ENCODE peak calls at places on chromosomes 12 and 14, in ten cellular contexts. X is tibial nerve; S is GM23338; Z is left lung; Q is neural progenitor cell; P is mammary epithelial cell; F is brain microvascular endothelial cell; W is breast epithelium; A is IMR-90; D is CD4-positive, alpha-beta T cell. H is an unnamed sample.

GRCh38 chr14:53663709-53664108 is 292.9 kb downstream of the BMP4 start:
- DNase-seq in X (no peak), S (peak), Z (no peak), Q (peak), P (no peak), F (peak), W (no peak), A (peak), D (no peak), H (no peak)

GRCh38 chr14:24329736-24330135 is 5.1 kb downstream of the ADCY4 start:
- DNase-seq in X (peak), S (no peak), Z (peak), Q (no peak), P (no peak), F (no peak), W (no peak), A (no peak), D (peak), H (no peak)

GRCh38 chr12:30696486-30696885 is 817 bp upstream of the IPO8 start:
- DNase-seq in X (no peak), S (peak), Z (peak), Q (peak), P (no peak), F (no peak), W (no peak), A (no peak), D (no peak), H (no peak)

GRCh38 chr14:51185180-51185579 is 54.9 kb upstream of the TMX1 start:
- DNase-seq in X (no peak), S (no peak), Z (no peak), Q (no peak), P (no peak), F (no peak), W (no peak), A (no peak), D (no peak), H (no peak)

GRCh38 chr12:43893670-43894069 is 57.8 kb downstream of the TMEM117 start:
- DNase-seq in X (no peak), S (no peak), Z (no peak), Q (no peak), P (peak), F (peak), W (no peak), A (peak), D (no peak), H (no peak)

GRCh38 chr12:6827982-6828670 is at the start of gene P3H3:
- DNase-seq in X (no peak), S (peak), Z (no peak), Q (peak), P (no peak), F (peak), W (no peak), A (peak), D (no peak), H (no peak)

GRCh38 chr12:56622535-56622934 is 7.6 kb downstream of the BAZ2A start:
- DNase-seq in X (no peak), S (no peak), Z (no peak), Q (no peak), P (no peak), F (no peak), W (no peak), A (no peak), D (no peak), H (no peak)

GRCh38 chr12:24048446-24048845 is 99.0 kb upstream of the SOX5 start:
- DNase-seq in X (no peak), S (no peak), Z (no peak), Q (no peak), P (no peak), F (no peak), W (no peak), A (no peak), D (no peak), H (no peak)

GRCh38 chr12:12723681-12724420 is 6.7 kb downstream of the CDKN1B start:
- DNase-seq in X (peak), S (peak), Z (peak), Q (peak), P (peak), F (no peak), W (no peak), A (peak), D (peak), H (no peak)

GRCh38 chr12:96233941-96234461 is 39.8 kb downstream of the ELK3 start:
- DNase-seq in X (peak), S (no peak), Z (peak), Q (no peak), P (peak), F (no peak), W (peak), A (peak), D (no peak), H (no peak)

GRCh38 chr12:1858456-1858855 is 38.1 kb downstream of the LRTM2 start:
- DNase-seq in X (no peak), S (no peak), Z (no peak), Q (no peak), P (no peak), F (no peak), W (no peak), A (no peak), D (no peak), H (no peak)

GRCh38 chr12:96336489-96336888 is 63.8 kb downstream of the CDK17 start:
- DNase-seq in X (no peak), S (no peak), Z (no peak), Q (no peak), P (no peak), F (no peak), W (no peak), A (no peak), D (no peak), H (no peak)

GRCh38 chr12:94929780-94930179 is 73.7 kb downstream of the NDUFA12 start:
- DNase-seq in X (no peak), S (no peak), Z (no peak), Q (no peak), P (no peak), F (no peak), W (no peak), A (no peak), D (no peak), H (no peak)

GRCh38 chr14:21234112-21234511 is 35.1 kb downstream of the HNRNPC start:
- DNase-seq in X (no peak), S (no peak), Z (no peak), Q (no peak), P (no peak), F (no peak), W (no peak), A (no peak), D (no peak), H (no peak)

GRCh38 chr14:21238823-21239518 is 30.3 kb downstream of the HNRNPC start:
- DNase-seq in X (no peak), S (no peak), Z (no peak), Q (no peak), P (no peak), F (no peak), W (no peak), A (no peak), D (no peak), H (no peak)

GRCh38 chr14:21233457-21234076 is 35.7 kb downstream of the HNRNPC start:
- DNase-seq in X (no peak), S (peak), Z (no peak), Q (peak), P (no peak), F (no peak), W (no peak), A (no peak), D (no peak), H (no peak)

GRCh38 chr14:21240417-21240816 is 28.8 kb downstream of the HNRNPC start:
- DNase-seq in X (no peak), S (no peak), Z (no peak), Q (no peak), P (no peak), F (no peak), W (no peak), A (no peak), D (no peak), H (no peak)

DNA sequence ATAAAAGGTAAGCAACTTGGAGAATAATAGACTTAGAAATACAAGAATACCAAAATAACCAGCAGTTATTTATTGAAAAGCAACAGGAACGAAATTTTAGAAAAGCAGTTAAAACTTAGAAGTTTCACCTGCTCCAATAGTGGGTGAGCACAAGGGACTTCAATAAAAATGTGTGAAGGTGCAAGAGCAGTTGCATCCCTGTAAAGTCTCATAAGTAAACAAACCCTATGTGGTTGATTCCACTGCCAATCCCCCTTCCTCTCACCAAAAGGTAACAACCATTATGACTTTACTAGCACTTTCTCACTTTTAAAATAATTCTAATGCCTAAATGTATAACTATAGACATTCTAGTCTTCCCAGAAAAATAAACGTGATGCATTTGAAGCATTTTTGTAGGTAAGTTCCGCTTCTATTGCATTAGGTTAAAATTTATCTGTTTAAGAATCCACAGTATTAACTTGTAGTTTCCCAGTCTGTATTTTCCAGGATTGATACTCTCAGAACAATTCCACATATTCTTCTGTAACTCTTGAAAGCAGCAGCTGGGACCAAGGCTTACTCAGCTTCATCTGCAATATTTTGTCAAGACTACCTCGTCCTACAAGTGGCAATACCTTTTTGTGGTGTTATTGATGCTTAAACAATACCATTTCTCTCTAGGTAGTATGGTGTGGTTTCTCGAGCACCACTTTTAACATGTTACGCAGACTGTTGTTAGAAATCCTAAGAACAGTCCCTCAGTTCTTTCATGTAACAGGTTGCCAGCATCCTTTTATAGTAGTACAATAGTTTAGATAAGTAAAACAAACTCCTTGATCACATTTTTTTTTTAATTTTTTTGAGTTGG is 32.1 kb downstream of the HNRNPC start:
- DNase-seq in X (no peak), S (no peak), Z (no peak), Q (no peak), P (no peak), F (no peak), W (no peak), A (no peak), D (no peak), H (no peak)
- H3K27ac ChIP-seq in X (no peak), S (peak), Z (no peak), Q (peak), P (no peak), F (no peak), W (no peak), A (no peak), D (no peak), H (no peak)

DNA sequence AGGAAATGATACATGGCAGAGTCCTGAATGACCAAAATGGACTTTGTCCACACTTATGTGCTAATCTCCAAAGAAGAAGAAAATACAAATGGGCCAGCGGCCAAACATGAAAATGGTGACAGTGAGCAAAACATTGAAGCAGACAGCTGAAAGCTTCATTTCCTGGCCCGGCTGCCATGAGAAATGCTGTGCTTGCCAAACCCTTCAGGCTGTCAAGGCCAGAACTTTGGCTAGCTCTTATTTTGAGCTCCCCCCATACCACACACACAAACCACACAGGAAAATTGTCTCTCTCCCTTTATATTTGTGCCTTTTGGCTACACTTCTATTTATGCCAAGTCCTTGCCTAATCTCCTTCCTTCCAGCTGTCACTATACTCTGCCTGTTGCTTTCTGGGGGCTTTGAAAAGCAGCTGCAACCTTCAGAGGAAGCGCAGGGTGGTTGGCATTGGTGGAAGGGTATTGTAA is 323.8 kb downstream of the RAD51B start:
- DNase-seq in X (peak), S (no peak), Z (no peak), Q (no peak), P (no peak), F (no peak), W (peak), A (peak), D (no peak), H (no peak)
- H3K27ac ChIP-seq in X (peak), S (no peak), Z (peak), Q (no peak), P (peak), F (no peak), W (peak), A (peak), D (no peak), H (peak)

DNA sequence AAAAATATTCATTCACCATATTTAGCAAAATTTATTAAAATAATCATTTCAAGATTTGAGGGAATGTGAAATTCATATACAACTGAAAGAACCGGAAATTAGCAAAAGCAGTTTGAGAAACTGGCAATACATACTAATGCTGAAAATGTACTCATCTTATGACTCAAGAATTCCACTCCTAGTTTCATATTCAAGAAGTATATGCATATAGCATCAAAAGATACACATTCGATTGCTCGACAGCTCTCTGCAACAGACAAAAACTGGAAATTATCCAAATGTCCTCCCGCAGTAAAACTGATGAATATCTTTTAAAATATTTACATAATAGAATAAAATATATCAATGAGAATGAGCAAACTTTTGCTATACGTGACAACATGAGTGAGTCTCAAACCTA is 189.2 kb upstream of the MGAT4C start:
- DNase-seq in X (no peak), S (no peak), Z (no peak), Q (no peak), P (no peak), F (no peak), W (no peak), A (peak), D (no peak), H (no peak)
- H3K27ac ChIP-seq in X (no peak), S (no peak), Z (no peak), Q (no peak), P (no peak), F (no peak), W (no peak), A (no peak), D (no peak), H (no peak)

DNA sequence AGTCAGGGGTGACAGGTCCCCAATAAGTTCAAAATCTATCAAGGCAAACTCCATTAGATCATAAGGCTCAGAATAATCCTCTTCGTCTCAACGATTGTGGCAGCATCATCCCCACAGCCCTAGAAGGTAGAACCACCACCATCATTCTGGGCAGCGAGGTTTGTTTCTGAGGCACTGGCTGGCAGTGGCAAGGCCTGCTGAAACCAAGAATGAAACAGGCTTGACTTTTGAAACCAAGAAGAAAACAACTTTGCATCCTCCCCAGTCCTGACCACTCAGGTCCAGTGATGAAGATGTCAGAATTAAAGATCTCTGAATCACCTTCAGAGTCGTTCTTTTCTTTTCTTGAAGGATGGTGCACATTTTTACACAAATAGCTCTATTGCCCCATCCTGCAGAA is 152.6 kb upstream of the SYT1 start:
- DNase-seq in X (no peak), S (no peak), Z (no peak), Q (no peak), P (no peak), F (no peak), W (no peak), A (no peak), D (no peak), H (no peak)
- H3K27ac ChIP-seq in X (no peak), S (no peak), Z (no peak), Q (no peak), P (no peak), F (no peak), W (no peak), A (no peak), D (no peak), H (no peak)

GRCh38 chr14:22088614-22089359 is 415.2 kb upstream of the OR4E1 start:
- DNase-seq in X (no peak), S (no peak), Z (no peak), Q (no peak), P (peak), F (peak), W (no peak), A (peak), D (no peak), H (no peak)
- H3K27ac ChIP-seq in X (peak), S (no peak), Z (no peak), Q (no peak), P (no peak), F (no peak), W (no peak), A (no peak), D (no peak), H (no peak)

GRCh38 chr14:31881531-31882310 is 195.4 kb upstream of the ARHGAP5 start:
- DNase-seq in X (no peak), S (no peak), Z (no peak), Q (no peak), P (peak), F (no peak), W (no peak), A (peak), D (no peak), H (no peak)

GRCh38 chr14:31877333-31877798 is 199.7 kb upstream of the ARHGAP5 start:
- DNase-seq in X (no peak), S (no peak), Z (no peak), Q (no peak), P (no peak), F (no peak), W (no peak), A (peak), D (no peak), H (no peak)

GRCh38 chr14:31879661-31880348 is 197.3 kb upstream of the ARHGAP5 start:
- DNase-seq in X (no peak), S (no peak), Z (no peak), Q (no peak), P (no peak), F (no peak), W (no peak), A (no peak), D (no peak), H (no peak)

GRCh38 chr14:31880935-31881334 is 196.2 kb upstream of the ARHGAP5 start:
- DNase-seq in X (no peak), S (no peak), Z (no peak), Q (no peak), P (peak), F (peak), W (no peak), A (peak), D (no peak), H (no peak)

DNA sequence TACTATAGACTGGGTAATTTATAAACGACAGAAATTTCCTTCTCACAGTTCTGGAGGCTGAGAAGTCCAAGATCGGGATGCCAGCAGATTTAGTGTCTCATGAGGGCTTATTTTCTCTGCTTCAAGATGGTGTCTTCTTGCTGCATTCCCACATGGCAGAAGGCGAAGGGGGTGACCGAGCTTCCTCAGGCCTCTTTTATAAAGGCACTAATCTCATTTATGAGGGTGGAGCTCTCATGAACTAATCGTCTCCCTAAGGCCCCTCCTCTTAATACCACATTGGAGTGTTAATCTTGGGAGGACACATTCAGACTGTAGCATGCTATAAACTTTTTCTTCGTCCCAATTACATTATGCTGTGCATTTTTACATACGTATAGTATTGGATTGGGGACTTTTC is 200.4 kb upstream of the ARHGAP5 start:
- DNase-seq in X (no peak), S (no peak), Z (no peak), Q (no peak), P (no peak), F (no peak), W (no peak), A (no peak), D (no peak), H (no peak)
- H3K27ac ChIP-seq in X (peak), S (no peak), Z (no peak), Q (no peak), P (no peak), F (no peak), W (peak), A (no peak), D (no peak), H (no peak)

GRCh38 chr12:112898380-112898779 is 8.4 kb upstream of the OAS1 start:
- DNase-seq in X (no peak), S (no peak), Z (no peak), Q (no peak), P (no peak), F (no peak), W (no peak), A (no peak), D (no peak), H (no peak)

GRCh38 chr12:112892821-112893220 is 13.9 kb upstream of the OAS1 start:
- DNase-seq in X (no peak), S (no peak), Z (no peak), Q (no peak), P (no peak), F (no peak), W (no peak), A (no peak), D (no peak), H (no peak)

GRCh38 chr12:112891093-112892024 is 15.4 kb upstream of the OAS1 start:
- DNase-seq in X (no peak), S (no peak), Z (no peak), Q (no peak), P (no peak), F (no peak), W (no peak), A (no peak), D (no peak), H (no peak)

DNA sequence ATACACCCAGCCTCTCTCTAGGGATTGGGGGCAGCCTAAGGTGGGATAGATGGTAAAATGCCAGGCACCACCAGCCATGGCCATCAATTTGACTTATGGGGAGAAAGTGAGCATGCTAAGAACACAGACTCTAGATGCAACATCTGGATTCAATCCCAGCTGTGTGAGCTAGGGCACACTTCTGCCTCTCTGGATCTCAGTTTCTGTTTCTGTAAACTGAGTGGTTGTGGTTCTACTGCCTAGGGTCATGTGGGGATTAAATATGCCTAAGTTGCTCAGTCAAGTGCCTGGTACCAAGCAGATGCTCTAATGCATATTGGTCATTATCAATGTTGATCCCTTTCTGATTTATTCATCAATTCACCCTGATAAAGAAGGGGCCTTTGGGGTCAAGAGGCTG is 12.6 kb upstream of the OAS1 start:
- DNase-seq in X (no peak), S (no peak), Z (no peak), Q (no peak), P (no peak), F (no peak), W (no peak), A (no peak), D (no peak), H (no peak)
- H3K27ac ChIP-seq in X (no peak), S (no peak), Z (no peak), Q (no peak), P (no peak), F (no peak), W (no peak), A (no peak), D (no peak), H (no peak)